ENCODE peak calls at places on chromosome 13, in eight cellular contexts. V is substantia nigra, F is suprapubic skin, K is uterus, L is anterior cingulate cortex, X is astrocyte of the hippocampus, A is tibial nerve, P is activated T-helper 1 cell treated with Interleukin-2 at 50 U/mL for 16 hours. U is an unnamed sample.

GRCh38 chr13:73776137-73776785 is 357.9 kb downstream of the KLF12 start:
- DNase-seq in F (no peak), P (no peak), V (no peak), A (no peak), X (no peak), K (no peak), L (no peak), U (no peak)

GRCh38 chr13:97269603-97270002 is 47.5 kb downstream of the MBNL2 start:
- DNase-seq in P (no peak), L (no peak), X (no peak), V (no peak), K (no peak), F (no peak), A (no peak), U (no peak)

GRCh38 chr13:33757713-33758112 is 60.2 kb upstream of the RFC3 start:
- DNase-seq in F (no peak), P (no peak), X (no peak), V (no peak), K (no peak), A (no peak), L (no peak), U (no peak)

GRCh38 chr13:44004881-44005280 is 125.2 kb downstream of the LACC1 start:
- DNase-seq in X (peak), A (no peak), L (no peak), K (no peak), V (no peak), P (no peak), F (no peak), U (no peak)

GRCh38 chr13:24148414-24149305 is 11.9 kb upstream of the SPATA13 start:
- DNase-seq in L (no peak), P (no peak), F (no peak), X (peak), A (no peak), V (no peak), K (no peak), U (peak)

GRCh38 chr13:41402695-41403511 is 54.4 kb upstream of the RGCC start:
- DNase-seq in L (no peak), X (no peak), A (no peak), P (no peak), V (no peak), K (no peak), F (no peak), U (no peak)

GRCh38 chr13:113468461-113469147 is 15.3 kb upstream of the ADPRHL1 start:
- DNase-seq in V (no peak), A (no peak), X (peak), L (no peak), P (no peak), F (no peak), K (no peak), U (no peak)

GRCh38 chr13:84607614-84608013 is 725.3 kb upstream of the SLITRK1 start:
- DNase-seq in P (no peak), X (peak), L (no peak), K (no peak), A (peak), V (no peak), F (no peak), U (no peak)

GRCh38 chr13:50213526-50213925 is 198.3 kb downstream of the KCNRG start:
- DNase-seq in X (no peak), L (no peak), P (no peak), F (no peak), K (no peak), V (no peak), A (no peak), U (no peak)

GRCh38 chr13:97491452-97491851 is 57.5 kb downstream of the RAP2A start:
- DNase-seq in A (no peak), V (no peak), P (no peak), K (no peak), F (no peak), X (no peak), L (no peak), U (no peak)

GRCh38 chr13:99051768-99052455 is 74.0 kb upstream of the DOCK9 start:
- DNase-seq in V (no peak), F (no peak), L (no peak), A (no peak), X (no peak), P (no peak), K (no peak), U (no peak)

GRCh38 chr13:102914629-102914935 is 68.8 kb downstream of the ERCC5 start:
- DNase-seq in L (no peak), A (no peak), P (no peak), F (no peak), K (no peak), V (no peak), X (peak), U (no peak)

GRCh38 chr13:41915096-41915495 is 45.8 kb downstream of the VWA8 start:
- DNase-seq in L (no peak), F (no peak), X (no peak), V (no peak), P (no peak), A (no peak), K (no peak), U (no peak)

GRCh38 chr13:20721454-20722357 is 18.2 kb downstream of the IL17D start:
- DNase-seq in V (no peak), A (peak), F (no peak), P (no peak), K (peak), L (no peak), X (peak), U (peak)

GRCh38 chr13:22625691-22626090 is 555.1 kb upstream of the SGCG start:
- DNase-seq in A (no peak), V (no peak), L (no peak), X (no peak), P (no peak), K (no peak), F (no peak), U (no peak)

U was measured in left colon.